ENCODE peak calls at places on chromosomes 5 and 9, in eight cellular contexts. U, Q, W, T, G, M, K and V are unnamed samples.

GRCh38 chr9:135080286-135081263 is 6.9 kb upstream of the OLFM1 start:
- DNase-seq in U (no peak), Q (no peak), W (no peak), T (no peak), G (no peak), M (no peak), K (no peak), V (no peak)

GRCh38 chr5:96875805-96876291 is 452 bp upstream of the ERAP2 start:
- DNase-seq in U (no peak), Q (no peak), W (peak; percentile 25), T (peak; percentile 44), G (no peak), M (no peak), K (no peak), V (no peak)

GRCh38 chr5:82388186-82388585 is 110.0 kb upstream of the RPS23 start:
- DNase-seq in U (no peak), Q (peak; percentile 82), W (no peak), T (no peak), G (no peak), M (no peak), K (peak; percentile 17), V (no peak)

GRCh38 chr5:143554194-143554717 is 150.8 kb upstream of the NR3C1 start:
- DNase-seq in U (no peak), Q (peak; percentile 99), W (peak; percentile 16), T (no peak), G (no peak), M (peak; percentile 69), K (no peak), V (no peak)

GRCh38 chr9:79719989-79720388 is 148.2 kb downstream of the TLE4 start:
- DNase-seq in U (no peak), Q (no peak), W (no peak), T (no peak), G (no peak), M (no peak), K (no peak), V (no peak)

GRCh38 chr5:10467281-10468198 is 25.9 kb downstream of the ROPN1L start:
- DNase-seq in U (no peak), Q (peak; percentile 54), W (no peak), T (no peak), G (no peak), M (no peak), K (no peak), V (no peak)

GRCh38 chr5:64949331-64949730 is 180.6 kb downstream of the CWC27 start:
- DNase-seq in U (no peak), Q (no peak), W (no peak), T (no peak), G (no peak), M (no peak), K (no peak), V (no peak)

GRCh38 chr5:178306430-178307225 is 74.0 kb upstream of the PHYKPL start:
- DNase-seq in U (no peak), Q (no peak), W (no peak), T (no peak), G (no peak), M (no peak), K (no peak), V (no peak)

GRCh38 chr9:3150030-3150429 is 306.1 kb upstream of the PUM3 start:
- DNase-seq in U (no peak), Q (no peak), W (no peak), T (no peak), G (no peak), M (no peak), K (no peak), V (no peak)

GRCh38 chr9:134192951-134193731 is 28.8 kb upstream of the RNU6ATAC start:
- DNase-seq in U (no peak), Q (no peak), W (no peak), T (no peak), G (no peak), M (no peak), K (no peak), V (no peak)

GRCh38 chr5:103621548-103621930 is 59.0 kb upstream of the NUDT12 start:
- DNase-seq in U (no peak), Q (no peak), W (no peak), T (no peak), G (no peak), M (no peak), K (no peak), V (no peak)

GRCh38 chr5:177312649-177313181 is 1.0 kb upstream of the MXD3 start:
- DNase-seq in U (peak; percentile 71), Q (no peak), W (no peak), T (peak; percentile 92), G (peak; percentile 75), M (no peak), K (no peak), V (no peak)

GRCh38 chr5:142803428-142804111 is 33.4 kb downstream of the ARHGAP26 start:
- DNase-seq in U (no peak), Q (peak; percentile 45), W (peak; percentile 77), T (no peak), G (no peak), M (no peak), K (peak; percentile 66), V (no peak)

GRCh38 chr5:17990168-17990567 is 355.9 kb downstream of the TAF11L14 start:
- DNase-seq in U (no peak), Q (no peak), W (no peak), T (no peak), G (no peak), M (no peak), K (no peak), V (no peak)

GRCh38 chr5:112862085-112862484 is 998 bp downstream of the SRP19 start:
- DNase-seq in U (no peak), Q (no peak), W (no peak), T (no peak), G (no peak), M (peak; percentile 27), K (no peak), V (no peak)

GRCh38 chr9:27117489-27118135 is 8.6 kb downstream of the TEK start:
- DNase-seq in U (no peak), Q (peak; percentile 77), W (peak; percentile 6), T (no peak), G (no peak), M (peak; percentile 49), K (peak; percentile 18), V (no peak)

GRCh38 chr5:113182658-113183344 is 206.2 kb downstream of the DCP2 start:
- DNase-seq in U (no peak), Q (no peak), W (no peak), T (no peak), G (no peak), M (no peak), K (no peak), V (no peak)

GRCh38 chr9:130327070-130327780 is 61.7 kb downstream of the HMCN2 start:
- DNase-seq in U (no peak), Q (no peak), W (peak; percentile 41), T (no peak), G (no peak), M (no peak), K (no peak), V (no peak)

GRCh38 chr5:122656107-122656506 is 118.8 kb upstream of the SNX2 start:
- DNase-seq in U (no peak), Q (no peak), W (no peak), T (no peak), G (no peak), M (no peak), K (no peak), V (no peak)

DNA sequence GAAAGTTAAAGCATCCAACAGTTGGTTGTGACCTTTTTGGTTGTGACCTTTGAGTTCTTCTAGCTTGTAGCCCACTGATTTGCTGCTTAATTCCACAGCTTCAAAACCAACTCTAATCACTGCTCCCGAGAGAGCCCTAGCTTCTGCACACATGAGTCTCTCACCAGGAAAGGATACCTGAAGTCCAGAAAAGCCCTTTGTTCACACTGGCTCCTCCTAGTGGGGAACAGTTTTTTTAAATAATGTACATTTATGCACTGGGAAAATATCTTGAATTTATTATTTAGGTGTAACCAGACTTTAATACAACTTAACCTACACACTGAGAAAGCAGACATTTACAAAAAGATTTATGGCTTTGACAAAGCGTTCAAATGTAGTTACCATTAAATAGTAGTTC is 120.2 kb upstream of the CCDC152 start:
- DNase-seq in U (no peak), Q (no peak), W (no peak), T (peak; percentile 10), G (no peak), M (no peak), K (no peak), V (no peak)
- TF ChIP-seq CTCF in U (peak; percentile 35), Q (peak; percentile 25), W (peak; percentile 17), T (peak; percentile 66), G (peak; percentile 43), M (no peak), K (no peak), V (no peak)

GRCh38 chr9:127785933-127786772 is at the start of gene CDK9:
- DNase-seq in U (peak; percentile 93), Q (peak; percentile 88), W (peak; percentile 90), T (peak; percentile 94), G (peak; percentile 96), M (peak; percentile 99), K (peak; percentile 92), V (peak; percentile 98)
- TF ChIP-seq CTCF in U (no peak), Q (no peak), W (no peak), T (no peak), G (no peak), M (no peak), K (no peak), V (peak; percentile 4)

GRCh38 chr9:136201174-136201573 is 3.8 kb downstream of the LHX3 start:
- DNase-seq in U (no peak), Q (no peak), W (no peak), T (no peak), G (no peak), M (no peak), K (no peak), V (peak; percentile 47)
- TF ChIP-seq CTCF in U (no peak), Q (no peak), W (no peak), T (no peak), G (no peak), M (no peak), K (no peak), V (no peak)

DNA sequence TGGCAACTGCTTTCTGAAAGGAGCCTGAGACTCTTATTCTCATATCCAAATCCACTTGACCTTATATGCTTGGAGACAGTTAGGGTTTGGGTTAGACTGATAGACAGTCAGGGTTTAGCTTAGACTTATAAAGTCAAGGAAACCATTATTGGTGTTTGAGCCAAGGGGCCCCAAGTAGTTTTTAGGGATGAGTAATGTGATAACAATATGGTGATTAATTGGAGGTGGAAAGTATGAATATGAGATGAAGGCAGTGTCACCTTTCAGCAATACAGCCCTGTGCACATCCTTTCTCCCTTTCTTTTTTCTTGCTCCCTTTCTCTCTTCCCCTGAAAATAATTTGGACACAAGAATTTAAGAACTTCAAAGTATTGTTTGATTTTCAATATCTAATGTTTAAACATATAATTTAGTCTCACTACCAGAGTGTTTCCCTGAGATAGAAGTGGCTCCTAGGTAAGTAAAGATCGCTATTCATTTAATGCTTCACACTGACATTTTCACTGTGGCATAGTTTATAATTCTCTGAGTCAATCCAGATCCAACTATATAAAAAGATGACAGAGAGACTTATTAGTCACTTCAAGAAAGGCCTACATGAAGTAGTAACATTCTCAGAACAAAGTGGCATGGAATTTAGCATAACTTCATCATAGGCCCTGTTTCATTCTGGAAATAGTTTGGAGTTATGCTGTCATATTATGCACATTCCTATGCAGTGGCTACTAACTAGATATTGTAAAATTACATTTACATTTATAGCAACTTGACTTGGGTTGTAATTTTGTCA is 200.8 kb downstream of the CHSY3 start:
- DNase-seq in U (no peak), Q (peak; percentile 43), W (no peak), T (no peak), G (no peak), M (no peak), K (no peak), V (no peak)
- TF ChIP-seq CTCF in U (no peak), Q (no peak), W (no peak), T (no peak), G (no peak), M (no peak), K (no peak), V (no peak)

GRCh38 chr5:102554728-102555127 is 55.9 kb upstream of the SLCO6A1 start:
- DNase-seq in U (no peak), Q (no peak), W (no peak), T (peak; percentile 1), G (no peak), M (peak; percentile 9), K (no peak), V (no peak)
- TF ChIP-seq CTCF in U (peak; percentile 8), Q (no peak), W (no peak), T (peak; percentile 50), G (peak; percentile 37), M (no peak), K (no peak), V (no peak)